ENCODE peak calls at places on chromosomes 7 and 10, in four cellular contexts. P is neuronal stem cell, Z is A673, C is GM23248. S is an unnamed sample. For H3K4me1, the result is how much of the 10 kb centered on the place peaks cover.

GRCh38 chr10:128907155-128907554 is 559.9 kb upstream of the MGMT start:
- DNase-seq in P (no peak), Z (no peak), C (no peak), S (no peak)

GRCh38 chr7:129569811-129570215 is 41.7 kb upstream of the NRF1 start:
- DNase-seq in P (no peak), Z (no peak), C (peak), S (no peak)

GRCh38 chr10:86345296-86346168 is 21.1 kb downstream of the GRID1 start:
- DNase-seq in P (no peak), Z (no peak), C (peak), S (no peak)

GRCh38 chr10:91190388-91190870 is 30.0 kb upstream of the PCGF5 start:
- DNase-seq in P (no peak), Z (no peak), C (peak), S (no peak)

GRCh38 chr7:47906883-47907282 is 41.4 kb downstream of the PKD1L1 start:
- DNase-seq in P (no peak), Z (no peak), C (no peak), S (no peak)

GRCh38 chr7:123494193-123494796 is 40.1 kb downstream of the IQUB start:
- DNase-seq in P (no peak), Z (peak), C (peak), S (no peak)

GRCh38 chr10:79400567-79401004 is 44.8 kb downstream of the ZCCHC24 start:
- DNase-seq in P (no peak), Z (peak), C (peak), S (peak)

GRCh38 chr10:23391817-23392216 is 47.1 kb upstream of the OTUD1 start:
- DNase-seq in P (no peak), Z (no peak), C (no peak), S (no peak)

GRCh38 chr10:89302628-89303027 is 782 bp downstream of the IFIT2 start:
- DNase-seq in P (no peak), Z (no peak), C (peak), S (no peak)

GRCh38 chr7:93053946-93054943 is 63.5 kb downstream of the SAMD9 start:
- DNase-seq in P (no peak), Z (no peak), C (no peak), S (no peak)

GRCh38 chr10:46002916-46003693 is 27.3 kb downstream of the NCOA4 start:
- DNase-seq in P (no peak), Z (no peak), C (peak), S (no peak)

GRCh38 chr7:30799976-30800661 is 28.9 kb downstream of the MINDY4 start:
- DNase-seq in P (no peak), Z (no peak), C (peak), S (no peak)
- H3K4me1 ChIP-seq in P (under half), Z (under half), C (half or more), S (under half)

DNA sequence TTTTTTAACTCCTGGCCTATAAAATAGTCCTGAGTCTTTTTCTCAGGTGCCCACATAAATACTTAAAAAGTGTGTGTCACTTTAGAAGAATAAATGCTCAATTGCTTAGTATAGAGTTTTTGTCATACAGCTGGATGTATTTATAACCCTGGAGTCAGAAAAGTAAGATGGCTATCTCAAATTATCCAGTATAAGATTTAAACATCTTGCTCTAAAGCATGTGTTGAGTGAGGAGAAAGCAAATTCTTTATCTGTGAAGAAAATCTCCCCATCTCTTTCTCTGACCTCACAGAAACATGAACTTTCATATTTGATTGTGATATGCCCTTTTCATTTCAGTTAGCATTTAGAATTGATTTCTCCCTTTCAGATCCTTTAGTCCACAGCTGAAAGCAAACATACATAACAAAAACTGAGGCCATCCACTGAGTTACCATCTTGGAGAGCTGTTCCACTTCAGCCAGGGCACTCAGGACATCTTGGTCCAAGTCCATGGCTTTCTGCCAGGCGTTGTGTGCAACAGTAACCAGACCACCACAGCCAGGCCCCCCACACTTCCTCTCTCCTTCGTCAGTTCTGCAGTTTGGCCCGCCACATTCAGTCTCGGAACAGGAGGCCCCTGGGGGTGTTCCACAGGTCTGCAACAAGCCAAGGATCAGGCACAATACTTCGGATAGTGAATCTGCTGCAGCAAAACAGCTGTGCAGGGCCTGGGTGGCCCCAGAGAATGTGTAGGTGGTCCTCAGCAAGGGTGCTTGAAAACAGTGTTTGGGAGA is 40.9 kb downstream of the DLD start:
- DNase-seq in P (no peak), Z (no peak), C (no peak), S (peak)
- H3K4me1 ChIP-seq in P (under half), Z (under half), C (under half), S (under half)

GRCh38 chr10:93992400-93993030 is 1.2 kb upstream of the PLCE1 start:
- DNase-seq in P (no peak), Z (peak), C (peak), S (no peak)
- H3K4me1 ChIP-seq in P (under half), Z (under half), C (under half), S (under half)

GRCh38 chr10:95472304-95473088 is 88.7 kb downstream of the SORBS1 start:
- DNase-seq in P (no peak), Z (no peak), C (no peak), S (no peak)
- H3K4me1 ChIP-seq in P (under half), Z (under half), C (under half), S (under half)

DNA sequence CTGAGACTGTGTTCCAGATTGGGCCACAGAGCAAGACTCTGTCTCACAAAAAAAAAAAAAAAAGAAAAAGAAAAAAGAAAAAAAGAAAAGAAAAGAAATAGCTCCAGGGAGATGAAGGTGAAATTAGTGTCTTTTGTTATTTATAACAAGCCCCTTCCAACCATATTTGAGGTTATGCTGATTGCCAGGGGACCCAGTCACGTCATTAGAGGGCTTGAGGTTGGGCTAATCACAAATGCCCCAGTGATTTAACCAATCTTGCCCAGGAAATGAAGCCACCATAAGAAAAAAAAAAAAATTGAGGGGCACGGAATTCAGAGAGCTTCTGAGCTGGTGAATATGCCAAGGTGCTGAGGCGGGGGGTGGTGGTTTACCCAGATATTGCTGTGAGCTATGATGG is 11.3 kb upstream of the RNF216 start:
- DNase-seq in P (no peak), Z (no peak), C (no peak), S (no peak)
- H3K4me1 ChIP-seq in P (under half), Z (under half), C (under half), S (under half)

S was measured in ovary.